ENCODE peak calls at places on chromosomes 6 and 20, in six cellular contexts. K, U, P, H, J and W are unnamed samples.

GRCh38 chr20:63124092-63124781 is 91.7 kb downstream of the YTHDF1 start:
- DNase-seq in J (peak; percentile 4), P (peak; percentile 35), K (no peak), U (no peak), H (no peak), W (no peak)

GRCh38 chr6:10412165-10412947 is 2.5 kb downstream of the TFAP2A start:
- DNase-seq in K (peak; percentile 46), H (no peak), J (no peak), U (peak; percentile 84), P (peak; percentile 89), W (no peak)

GRCh38 chr6:126640356-126640755 is 300.4 kb downstream of the CENPW start:
- DNase-seq in H (no peak), K (no peak), U (no peak), P (no peak), J (no peak), W (no peak)

GRCh38 chr20:37475258-37475657 is 45.8 kb upstream of the NNAT start:
- DNase-seq in K (no peak), J (no peak), P (peak; percentile 26), H (no peak), U (no peak), W (no peak)

GRCh38 chr20:61875221-61875885 is 190.3 kb downstream of the TAF4 start:
- DNase-seq in K (no peak), P (peak; percentile 78), U (no peak), J (no peak), H (no peak), W (no peak)

GRCh38 chr20:61846741-61847419 is 218.8 kb downstream of the TAF4 start:
- DNase-seq in J (no peak), U (no peak), H (no peak), K (no peak), P (no peak), W (no peak)

GRCh38 chr20:54459279-54459678 is 16.1 kb upstream of the DOK5 start:
- DNase-seq in K (no peak), U (no peak), J (no peak), H (no peak), P (no peak), W (no peak)

GRCh38 chr6:83978324-83978734 is 55.2 kb upstream of the MRAP2 start:
- DNase-seq in H (no peak), U (no peak), K (no peak), P (no peak), J (no peak), W (no peak)

GRCh38 chr6:25769983-25770382 is 15.4 kb downstream of the SLC17A4 start:
- DNase-seq in U (no peak), P (no peak), J (no peak), H (no peak), K (no peak), W (no peak)

GRCh38 chr6:2496291-2496690 is 250.9 kb upstream of the GMDS start:
- DNase-seq in H (no peak), U (no peak), P (no peak), K (no peak), J (no peak), W (no peak)

GRCh38 chr20:37282558-37282957 is 6.9 kb upstream of the MANBAL start:
- DNase-seq in H (no peak), U (no peak), K (peak; percentile 61), J (no peak), P (peak; percentile 59), W (no peak)

GRCh38 chr20:64104667-64105451 is 2.5 kb downstream of the NPBWR2 start:
- DNase-seq in P (peak; percentile 28), H (no peak), J (peak; percentile 17), K (no peak), U (no peak), W (no peak)

GRCh38 chr6:147001621-147002020 is 202.6 kb upstream of the STXBP5 start:
- DNase-seq in H (no peak), U (no peak), J (no peak), P (no peak), K (no peak), W (no peak)

GRCh38 chr20:38247166-38247509 is 13.4 kb downstream of the KIAA1755 start:
- DNase-seq in K (no peak), H (no peak), U (no peak), P (no peak), J (no peak), W (no peak)

GRCh38 chr20:43983359-43983758 is 68.7 kb downstream of the TOX2 start:
- DNase-seq in H (no peak), J (no peak), P (peak; percentile 77), K (no peak), U (peak; percentile 41), W (no peak)

GRCh38 chr20:13990465-13990864 is at the start of gene SEL1L2:
- DNase-seq in H (no peak), J (no peak), K (no peak), P (peak; percentile 85), U (peak; percentile 28), W (no peak)

GRCh38 chr20:40640667-40641066 is 48.4 kb downstream of the MAFB start:
- DNase-seq in K (no peak), U (no peak), H (no peak), J (no peak), P (no peak), W (no peak)

GRCh38 chr6:19399406-19399805 is 437.8 kb upstream of the ID4 start:
- DNase-seq in H (no peak), J (peak; percentile 21), P (no peak), K (peak; percentile 77), U (no peak), W (no peak)

GRCh38 chr20:50169329-50169823 is 15.9 kb upstream of the PEDS1 start:
- DNase-seq in K (peak; percentile 86), H (no peak), P (peak; percentile 97), J (peak; percentile 77), U (peak; percentile 97), W (no peak)

GRCh38 chr6:42960243-42961019 is at the start of gene GNMT:
- DNase-seq in J (peak; percentile 79), U (no peak), K (no peak), H (no peak), P (peak; percentile 94), W (no peak)

GRCh38 chr20:31547720-31548298 is 33.6 kb downstream of the HM13 start:
- DNase-seq in H (no peak), U (no peak), K (no peak), P (no peak), J (no peak), W (no peak)

GRCh38 chr20:31547017-31547675 is 32.9 kb downstream of the HM13 start:
- DNase-seq in K (peak; percentile 86), H (peak; percentile 47), P (peak; percentile 92), U (peak; percentile 91), J (peak; percentile 91), W (peak; percentile 44)

GRCh38 chr20:31549513-31549880 is 35.3 kb downstream of the HM13 start:
- DNase-seq in P (no peak), J (no peak), H (no peak), K (no peak), U (no peak), W (no peak)

GRCh38 chr20:31550099-31550498 is 35.9 kb downstream of the HM13 start:
- DNase-seq in J (no peak), P (no peak), U (no peak), H (no peak), K (no peak), W (no peak)

GRCh38 chr20:31548823-31549512 is 34.7 kb downstream of the HM13 start:
- DNase-seq in K (no peak), H (no peak), J (no peak), U (no peak), P (no peak), W (no peak)
- H3K27ac ChIP-seq in K (no peak overlapping the region), H (no peak overlapping the region), J (no peak overlapping the region), U (no peak overlapping the region), P (no peak overlapping the region), W (peak overlapping the region; percentile 89)

GRCh38 chr20:23062632-23063031 is 13.2 kb upstream of the THBD start:
- DNase-seq in P (no peak), K (no peak), H (no peak), U (peak; percentile 54), J (no peak), W (no peak)
- H3K27ac ChIP-seq in P (no peak overlapping the region), K (no peak overlapping the region), H (peak overlapping the region; percentile 96), U (peak overlapping the region; percentile 53), J (no peak overlapping the region), W (no peak overlapping the region)

DNA sequence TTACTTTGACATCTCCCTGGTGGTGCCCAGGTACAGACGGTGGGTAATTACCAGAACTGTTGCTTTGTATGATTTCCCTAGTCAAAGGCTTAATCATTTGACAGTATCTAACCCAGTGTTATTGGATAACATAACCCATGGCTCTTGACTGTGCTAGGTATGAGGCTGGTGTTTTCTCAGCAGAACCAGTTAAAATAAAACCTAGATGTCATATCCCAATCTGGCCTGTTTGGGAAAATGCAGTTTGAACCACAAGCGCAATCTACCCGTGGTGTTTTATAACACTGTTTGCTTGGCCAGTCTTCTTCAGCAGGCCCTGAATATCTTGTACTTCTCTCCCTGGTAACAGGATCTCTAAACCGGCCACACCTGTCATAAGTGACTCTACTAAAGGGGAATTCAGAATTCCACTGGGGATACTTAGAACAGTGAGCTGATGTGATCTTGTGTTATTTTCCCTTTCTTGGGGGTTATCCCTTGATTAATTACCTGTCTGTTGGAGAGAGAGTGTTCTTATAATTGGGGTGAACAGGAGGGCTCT is 32.8 kb downstream of the PPP1R14C start:
- DNase-seq in K (no peak), H (no peak), P (no peak), J (no peak), U (no peak), W (no peak)
- H3K27ac ChIP-seq in K (no peak overlapping the region), H (no peak overlapping the region), P (no peak overlapping the region), J (peak overlapping the region; percentile 92), U (no peak overlapping the region), W (no peak overlapping the region)

GRCh38 chr6:56372621-56373020 is 125.2 kb upstream of the COL21A1 start:
- DNase-seq in H (no peak), U (no peak), K (no peak), P (no peak), J (no peak), W (no peak)
- H3K27ac ChIP-seq in H (peak overlapping the region; percentile 93), U (no peak overlapping the region), K (no peak overlapping the region), P (no peak overlapping the region), J (no peak overlapping the region), W (no peak overlapping the region)